ENCODE peak calls at places on chromosome 2, in ten cellular contexts. One of them, this sample, is unnamed. For H3K4me1, the result is how much of the 10 kb centered on the place peaks cover.

GRCh38 chr2:19857806-19858205 is 44.0 kb downstream of the TTC32 start:
- DNase-seq in GM23338: no peak
- DNase-seq in upper lobe of right lung: no peak
- DNase-seq in A549: no peak
- DNase-seq in right atrium auricular region: no peak
- DNase-seq in heart left ventricle: no peak
- DNase-seq in aorta: no peak
- DNase-seq in cardiac muscle cell: no peak
- DNase-seq in Panc1: no peak
- DNase-seq in HCT116: no peak
- DNase-seq in this sample: no peak

GRCh38 chr2:2743164-2743571 is 412.1 kb upstream of the MYT1L start:
- DNase-seq in GM23338: no peak
- DNase-seq in upper lobe of right lung: no peak
- DNase-seq in A549: no peak
- DNase-seq in right atrium auricular region: peak
- DNase-seq in heart left ventricle: peak
- DNase-seq in aorta: peak
- DNase-seq in cardiac muscle cell: peak
- DNase-seq in Panc1: no peak
- DNase-seq in HCT116: no peak
- DNase-seq in this sample: no peak

GRCh38 chr2:239252433-239253200 is 148.2 kb downstream of the HDAC4 start:
- DNase-seq in GM23338: no peak
- DNase-seq in upper lobe of right lung: no peak
- DNase-seq in A549: no peak
- DNase-seq in right atrium auricular region: peak
- DNase-seq in heart left ventricle: peak
- DNase-seq in aorta: peak
- DNase-seq in cardiac muscle cell: peak
- DNase-seq in Panc1: no peak
- DNase-seq in HCT116: no peak
- DNase-seq in this sample: peak

GRCh38 chr2:73910873-73911547 is 15.7 kb upstream of the DGUOK start:
- DNase-seq in GM23338: no peak
- DNase-seq in upper lobe of right lung: no peak
- DNase-seq in A549: no peak
- DNase-seq in right atrium auricular region: no peak
- DNase-seq in heart left ventricle: no peak
- DNase-seq in aorta: no peak
- DNase-seq in cardiac muscle cell: no peak
- DNase-seq in Panc1: no peak
- DNase-seq in HCT116: no peak
- DNase-seq in this sample: no peak

GRCh38 chr2:20421988-20422678 is 24.7 kb upstream of the RHOB start:
- DNase-seq in GM23338: no peak
- DNase-seq in upper lobe of right lung: peak
- DNase-seq in A549: no peak
- DNase-seq in right atrium auricular region: peak
- DNase-seq in heart left ventricle: peak
- DNase-seq in aorta: peak
- DNase-seq in cardiac muscle cell: peak
- DNase-seq in Panc1: no peak
- DNase-seq in HCT116: no peak
- DNase-seq in this sample: peak

GRCh38 chr2:187360286-187360685 is 87.8 kb downstream of the CALCRL start:
- DNase-seq in GM23338: no peak
- DNase-seq in upper lobe of right lung: no peak
- DNase-seq in A549: no peak
- DNase-seq in right atrium auricular region: no peak
- DNase-seq in heart left ventricle: no peak
- DNase-seq in aorta: no peak
- DNase-seq in cardiac muscle cell: no peak
- DNase-seq in Panc1: no peak
- DNase-seq in HCT116: no peak
- DNase-seq in this sample: no peak

GRCh38 chr2:108575132-108575966 is 41.1 kb downstream of the LIMS1 start:
- DNase-seq in GM23338: peak
- DNase-seq in upper lobe of right lung: no peak
- DNase-seq in A549: peak
- DNase-seq in right atrium auricular region: no peak
- DNase-seq in heart left ventricle: no peak
- DNase-seq in aorta: no peak
- DNase-seq in cardiac muscle cell: peak
- DNase-seq in Panc1: no peak
- DNase-seq in HCT116: no peak
- DNase-seq in this sample: no peak

GRCh38 chr2:33412920-33413319 is 63.5 kb upstream of the RASGRP3 start:
- DNase-seq in GM23338: peak
- DNase-seq in upper lobe of right lung: no peak
- DNase-seq in A549: peak
- DNase-seq in right atrium auricular region: no peak
- DNase-seq in heart left ventricle: no peak
- DNase-seq in aorta: no peak
- DNase-seq in cardiac muscle cell: peak
- DNase-seq in Panc1: no peak
- DNase-seq in HCT116: peak
- DNase-seq in this sample: no peak

DNA sequence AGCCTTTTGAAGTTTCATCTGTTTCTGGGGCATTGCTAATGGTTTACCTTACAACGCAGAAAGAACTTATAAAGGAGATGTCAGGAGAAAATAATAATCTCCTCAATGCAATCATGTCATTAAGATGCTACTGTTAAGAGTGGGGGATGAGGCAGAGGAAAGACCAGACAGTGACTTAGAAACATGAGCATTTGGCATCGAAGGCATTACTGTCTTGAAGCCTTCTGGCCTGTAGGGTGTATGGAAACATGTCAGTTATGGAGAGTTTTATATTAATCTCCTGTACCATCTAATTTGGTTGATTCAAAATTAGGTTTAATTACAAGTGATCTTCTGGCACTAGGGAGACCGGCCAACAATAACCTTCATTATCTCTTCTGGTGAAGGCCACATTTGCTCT is 32.5 kb downstream of the CDC42EP3 start:
- DNase-seq in GM23338: no peak
- DNase-seq in upper lobe of right lung: no peak
- DNase-seq in A549: no peak
- DNase-seq in right atrium auricular region: no peak
- DNase-seq in heart left ventricle: no peak
- DNase-seq in aorta: no peak
- DNase-seq in cardiac muscle cell: no peak
- DNase-seq in Panc1: no peak
- DNase-seq in HCT116: no peak
- DNase-seq in this sample: no peak
- H3K4me1 ChIP-seq in GM23338: under half
- H3K4me1 ChIP-seq in upper lobe of right lung: under half
- H3K4me1 ChIP-seq in A549: under half
- H3K4me1 ChIP-seq in right atrium auricular region: under half
- H3K4me1 ChIP-seq in heart left ventricle: under half
- H3K4me1 ChIP-seq in aorta: under half
- H3K4me1 ChIP-seq in cardiac muscle cell: under half
- H3K4me1 ChIP-seq in Panc1: under half
- H3K4me1 ChIP-seq in HCT116: under half
- H3K4me1 ChIP-seq in this sample: under half

DNA sequence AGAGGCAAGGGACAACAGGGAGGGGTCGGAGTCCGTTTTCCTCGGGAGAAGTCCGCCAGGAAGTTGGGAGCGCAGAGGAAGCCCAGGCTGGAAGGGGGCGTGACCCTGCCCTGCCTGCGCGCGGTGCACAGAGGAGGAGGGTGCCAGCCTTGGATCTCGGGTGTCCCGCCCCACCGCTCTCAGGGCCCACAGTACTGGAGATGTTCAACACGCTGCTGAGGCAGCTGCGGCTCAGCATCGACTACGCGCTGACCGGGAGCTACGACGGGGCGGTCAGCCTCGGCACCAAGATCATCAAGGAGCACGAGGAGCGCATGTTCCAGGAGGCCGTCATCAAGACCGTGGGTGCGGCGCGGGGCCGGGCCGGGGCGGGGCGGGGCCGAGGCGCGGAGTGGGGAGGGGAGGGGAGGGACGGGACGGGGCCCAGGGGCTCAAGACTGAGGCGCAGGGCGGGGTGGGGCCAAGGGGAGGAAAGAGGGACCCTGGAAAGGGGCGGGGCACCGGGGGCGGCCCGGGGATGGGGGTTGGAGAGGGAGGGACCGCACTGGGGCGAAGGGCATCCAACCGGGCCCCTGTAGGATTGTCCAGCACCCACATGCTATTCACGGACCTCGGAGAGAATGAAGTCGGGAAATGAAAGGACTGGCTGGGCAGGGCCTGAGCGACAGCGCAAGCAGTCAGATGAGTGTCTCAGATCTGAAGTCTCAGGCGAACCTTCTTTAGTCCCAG is 36.6 kb downstream of the POMC start:
- DNase-seq in GM23338: peak
- DNase-seq in upper lobe of right lung: peak
- DNase-seq in A549: no peak
- DNase-seq in right atrium auricular region: no peak
- DNase-seq in heart left ventricle: no peak
- DNase-seq in aorta: no peak
- DNase-seq in cardiac muscle cell: peak
- DNase-seq in Panc1: no peak
- DNase-seq in HCT116: no peak
- DNase-seq in this sample: peak
- H3K4me3 ChIP-seq in GM23338: peak
- H3K4me3 ChIP-seq in upper lobe of right lung: peak
- H3K4me3 ChIP-seq in A549: no peak
- H3K4me3 ChIP-seq in right atrium auricular region: peak
- H3K4me3 ChIP-seq in heart left ventricle: peak
- H3K4me3 ChIP-seq in aorta: no peak
- H3K4me3 ChIP-seq in cardiac muscle cell: no peak
- H3K4me3 ChIP-seq in Panc1: no peak
- H3K4me3 ChIP-seq in HCT116: no peak
- H3K4me3 ChIP-seq in this sample: no peak

DNA sequence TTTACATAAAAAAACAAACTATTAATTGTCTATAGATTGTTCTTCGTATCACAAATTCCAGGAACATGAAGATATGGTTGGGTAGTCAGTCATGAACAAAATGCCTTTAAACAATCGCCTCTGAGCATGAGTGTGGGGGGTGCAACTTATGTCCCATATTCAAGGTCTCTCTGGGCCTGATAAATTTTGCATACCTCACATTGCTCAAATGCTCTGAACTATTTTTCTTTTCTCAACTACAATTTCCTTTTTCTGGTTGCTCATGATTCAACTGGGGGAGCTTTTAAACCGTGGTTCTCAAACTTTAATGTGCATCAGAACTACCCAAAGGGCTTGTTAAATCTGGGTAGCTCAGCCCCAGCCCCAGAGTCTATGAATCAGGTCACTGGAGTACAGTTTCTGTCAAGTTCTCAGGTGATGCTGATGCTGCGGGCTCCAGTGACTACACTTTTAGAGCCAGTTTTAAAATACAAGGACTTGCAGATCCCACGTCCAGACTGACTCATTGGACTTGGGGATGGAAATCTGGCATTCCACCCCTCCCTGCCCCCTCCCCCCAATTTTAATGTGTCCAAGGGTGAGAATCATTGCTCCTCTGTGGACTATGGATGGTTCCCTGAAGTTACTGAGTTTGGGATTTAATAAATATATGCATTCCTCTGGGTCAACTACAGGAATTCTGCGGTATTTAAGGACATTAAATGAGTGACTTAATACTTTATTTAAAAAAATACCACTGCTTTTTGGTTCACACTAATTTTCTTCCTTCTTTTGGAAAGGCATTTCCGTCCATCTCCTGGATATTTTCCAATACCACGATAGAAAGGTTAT is 1.5 kb upstream of the GPD2 start:
- DNase-seq in GM23338: no peak
- DNase-seq in upper lobe of right lung: no peak
- DNase-seq in A549: peak
- DNase-seq in right atrium auricular region: no peak
- DNase-seq in heart left ventricle: no peak
- DNase-seq in aorta: no peak
- DNase-seq in cardiac muscle cell: peak
- DNase-seq in Panc1: no peak
- DNase-seq in HCT116: no peak
- DNase-seq in this sample: no peak
- H3K4me1 ChIP-seq in GM23338: under half
- H3K4me1 ChIP-seq in upper lobe of right lung: under half
- H3K4me1 ChIP-seq in A549: half or more
- H3K4me1 ChIP-seq in right atrium auricular region: under half
- H3K4me1 ChIP-seq in heart left ventricle: under half
- H3K4me1 ChIP-seq in aorta: under half
- H3K4me1 ChIP-seq in cardiac muscle cell: under half
- H3K4me1 ChIP-seq in Panc1: under half
- H3K4me1 ChIP-seq in HCT116: under half
- H3K4me1 ChIP-seq in this sample: under half

GRCh38 chr2:46697830-46698323 is 217.7 kb downstream of the MCFD2 start:
- DNase-seq in GM23338: no peak
- DNase-seq in upper lobe of right lung: no peak
- DNase-seq in A549: no peak
- DNase-seq in right atrium auricular region: no peak
- DNase-seq in heart left ventricle: no peak
- DNase-seq in aorta: peak
- DNase-seq in cardiac muscle cell: no peak
- DNase-seq in Panc1: no peak
- DNase-seq in HCT116: no peak
- DNase-seq in this sample: peak

GRCh38 chr2:46701152-46701551 is 214.5 kb downstream of the MCFD2 start:
- DNase-seq in GM23338: no peak
- DNase-seq in upper lobe of right lung: no peak
- DNase-seq in A549: no peak
- DNase-seq in right atrium auricular region: no peak
- DNase-seq in heart left ventricle: no peak
- DNase-seq in aorta: no peak
- DNase-seq in cardiac muscle cell: peak
- DNase-seq in Panc1: no peak
- DNase-seq in HCT116: no peak
- DNase-seq in this sample: no peak

GRCh38 chr2:46702537-46702936 is 213.1 kb downstream of the MCFD2 start:
- DNase-seq in GM23338: no peak
- DNase-seq in upper lobe of right lung: no peak
- DNase-seq in A549: no peak
- DNase-seq in right atrium auricular region: no peak
- DNase-seq in heart left ventricle: no peak
- DNase-seq in aorta: no peak
- DNase-seq in cardiac muscle cell: no peak
- DNase-seq in Panc1: no peak
- DNase-seq in HCT116: no peak
- DNase-seq in this sample: no peak

GRCh38 chr2:46703588-46703987 is 212.0 kb downstream of the MCFD2 start:
- DNase-seq in GM23338: no peak
- DNase-seq in upper lobe of right lung: no peak
- DNase-seq in A549: no peak
- DNase-seq in right atrium auricular region: no peak
- DNase-seq in heart left ventricle: no peak
- DNase-seq in aorta: no peak
- DNase-seq in cardiac muscle cell: no peak
- DNase-seq in Panc1: no peak
- DNase-seq in HCT116: no peak
- DNase-seq in this sample: no peak

DNA sequence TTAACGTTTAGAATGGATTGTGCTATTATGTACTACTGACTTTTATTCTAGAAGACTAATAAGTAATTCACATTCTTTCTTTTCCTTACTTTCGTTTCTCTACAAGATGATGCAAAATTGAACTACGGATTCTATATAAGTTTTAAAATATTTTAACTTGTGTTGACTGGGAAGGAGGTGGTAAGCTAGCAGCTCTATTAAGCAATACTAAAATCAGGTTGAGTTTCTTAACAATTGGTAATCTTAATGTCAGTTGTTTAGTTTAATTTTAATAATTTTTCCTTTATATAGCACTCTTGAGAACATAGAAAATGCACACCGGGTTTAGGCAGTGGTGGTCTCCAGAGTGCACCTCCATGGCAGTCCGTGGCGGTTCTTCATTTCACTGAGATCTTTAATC is 215.2 kb downstream of the MCFD2 start:
- DNase-seq in GM23338: no peak
- DNase-seq in upper lobe of right lung: no peak
- DNase-seq in A549: no peak
- DNase-seq in right atrium auricular region: no peak
- DNase-seq in heart left ventricle: no peak
- DNase-seq in aorta: no peak
- DNase-seq in cardiac muscle cell: no peak
- DNase-seq in Panc1: no peak
- DNase-seq in HCT116: no peak
- DNase-seq in this sample: no peak
- H3K4me3 ChIP-seq in GM23338: peak
- H3K4me3 ChIP-seq in upper lobe of right lung: peak
- H3K4me3 ChIP-seq in A549: peak
- H3K4me3 ChIP-seq in right atrium auricular region: peak
- H3K4me3 ChIP-seq in heart left ventricle: no peak
- H3K4me3 ChIP-seq in aorta: peak
- H3K4me3 ChIP-seq in cardiac muscle cell: peak
- H3K4me3 ChIP-seq in Panc1: peak
- H3K4me3 ChIP-seq in HCT116: peak
- H3K4me3 ChIP-seq in this sample: peak

This sample was measured in transverse colon.